ENCODE peak calls at places on chromosomes 11 and 22, in five cellular contexts. T is PC-3, D is neural progenitor cell, F is endothelial cell of umbilical vein, A is IMR-90. M is an unnamed sample.
A peak's percentile ranks its signal among the peaks of the same experiment; 100 is the strongest.

GRCh38 chr11:7307836-7308235 is 56.1 kb downstream of the SYT9 start:
- DNase-seq in T (no peak), D (no peak), F (no peak), A (no peak), M (no peak)

GRCh38 chr11:83687787-83688186 is 401.6 kb upstream of the CCDC90B start:
- DNase-seq in T (no peak), D (no peak), F (no peak), A (no peak), M (peak; percentile 60)

GRCh38 chr11:129143335-129143734 is 48.8 kb downstream of the ARHGAP32 start:
- DNase-seq in T (peak; percentile 99), D (no peak), F (peak; percentile 97), A (peak; percentile 99), M (no peak)

GRCh38 chr22:24496661-24497060 is 1.5 kb downstream of the UPB1 start:
- DNase-seq in T (no peak), D (no peak), F (no peak), A (no peak), M (no peak)

GRCh38 chr11:128310005-128310404 is 277.4 kb downstream of the ETS1 start:
- DNase-seq in T (no peak), D (no peak), F (no peak), A (peak; percentile 8), M (no peak)

GRCh38 chr11:60762851-60763691 is 6.4 kb downstream of the MS4A15 start:
- DNase-seq in T (peak; percentile 51), D (peak; percentile 48), F (no peak), A (no peak), M (peak; percentile 80)

GRCh38 chr11:20444537-20444936 is 57.0 kb downstream of the PRMT3 start:
- DNase-seq in T (no peak), D (no peak), F (no peak), A (no peak), M (no peak)

GRCh38 chr22:23183107-23183698 is 2.9 kb downstream of the BCR start:
- DNase-seq in T (peak; percentile 47), D (peak; percentile 96), F (peak; percentile 79), A (peak; percentile 66), M (no peak)

GRCh38 chr11:70400643-70401042 is 2.3 kb downstream of the CTTN start:
- DNase-seq in T (no peak), D (no peak), F (no peak), A (no peak), M (no peak)

GRCh38 chr22:46007848-46008261 is 30.9 kb upstream of the WNT7B start:
- DNase-seq in T (no peak), D (no peak), F (peak; percentile 44), A (peak; percentile 87), M (no peak)

GRCh38 chr11:7204778-7205177 is 46.9 kb upstream of the SYT9 start:
- DNase-seq in T (peak; percentile 56), D (no peak), F (peak; percentile 89), A (no peak), M (no peak)

GRCh38 chr22:50357756-50358155 is 14.6 kb downstream of the PPP6R2 start:
- DNase-seq in T (no peak), D (no peak), F (no peak), A (no peak), M (no peak)

GRCh38 chr22:50361222-50361621 is 18.1 kb downstream of the PPP6R2 start:
- DNase-seq in T (no peak), D (no peak), F (no peak), A (no peak), M (no peak)

GRCh38 chr22:50363411-50364194 is 20.5 kb downstream of the PPP6R2 start:
- DNase-seq in T (no peak), D (no peak), F (no peak), A (no peak), M (no peak)

GRCh38 chr22:50361688-50362087 is 18.6 kb downstream of the PPP6R2 start:
- DNase-seq in T (no peak), D (no peak), F (no peak), A (no peak), M (no peak)

DNA sequence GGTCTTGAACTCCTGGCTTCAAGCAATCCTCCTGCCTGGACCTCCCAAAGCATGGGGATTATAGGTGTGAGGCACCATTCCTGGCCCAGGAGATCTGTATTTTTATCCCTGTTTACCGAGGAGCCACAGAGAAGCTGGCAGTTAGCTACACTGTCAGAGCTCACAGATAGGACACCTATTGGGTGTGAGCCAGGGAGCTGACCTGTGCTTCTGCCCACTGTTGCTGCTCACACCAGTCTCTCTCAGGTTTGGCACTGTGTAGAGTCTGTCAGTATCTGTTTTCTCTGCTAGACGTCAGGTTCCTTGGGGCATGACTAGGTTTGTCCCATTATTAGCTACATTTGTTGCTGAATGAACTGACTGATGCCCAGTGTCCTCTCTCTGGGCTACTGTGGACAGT is 17.5 kb downstream of the PPP6R2 start:
- DNase-seq in T (no peak), D (no peak), F (no peak), A (no peak), M (no peak)
- H4K20me1 ChIP-seq in T (peaks cover 12% of the 10 kb centered on the region), D (peaks cover 62% of the 10 kb centered on the region), F (no peaks in the 10 kb centered on the region), A (peaks cover 77% of the 10 kb centered on the region), M (no peaks in the 10 kb centered on the region)

GRCh38 chr11:117369521-117369920 is 41.9 kb downstream of the CEP164 start:
- DNase-seq in T (no peak), D (no peak), F (no peak), A (no peak), M (no peak)
- H3K36me3 ChIP-seq in T (peaks cover 22% of the 10 kb centered on the region), D (no peaks in the 10 kb centered on the region), F (peaks cover 10% of the 10 kb centered on the region), A (peaks cover 44% of the 10 kb centered on the region), M (no peaks in the 10 kb centered on the region)

GRCh38 chr11:66879583-66879982 is 22.7 kb downstream of the LRFN4 start:
- DNase-seq in T (no peak), D (no peak), F (no peak), A (no peak), M (no peak)
- H3K9ac ChIP-seq in T (no peak overlapping the region), D (no peak overlapping the region), F (no peak overlapping the region), A (no peak overlapping the region), M (no peak overlapping the region)

GRCh38 chr22:20531404-20532181 is 24.2 kb downstream of the MED15 start:
- DNase-seq in T (peak; percentile 91), D (peak; percentile 70), F (peak; percentile 64), A (peak; percentile 90), M (no peak)
- H4K20me1 ChIP-seq in T (peaks cover 2% of the 10 kb centered on the region), D (peaks cover 38% of the 10 kb centered on the region), F (no peaks in the 10 kb centered on the region), A (peaks cover 74% of the 10 kb centered on the region), M (peaks cover 41% of the 10 kb centered on the region)

DNA sequence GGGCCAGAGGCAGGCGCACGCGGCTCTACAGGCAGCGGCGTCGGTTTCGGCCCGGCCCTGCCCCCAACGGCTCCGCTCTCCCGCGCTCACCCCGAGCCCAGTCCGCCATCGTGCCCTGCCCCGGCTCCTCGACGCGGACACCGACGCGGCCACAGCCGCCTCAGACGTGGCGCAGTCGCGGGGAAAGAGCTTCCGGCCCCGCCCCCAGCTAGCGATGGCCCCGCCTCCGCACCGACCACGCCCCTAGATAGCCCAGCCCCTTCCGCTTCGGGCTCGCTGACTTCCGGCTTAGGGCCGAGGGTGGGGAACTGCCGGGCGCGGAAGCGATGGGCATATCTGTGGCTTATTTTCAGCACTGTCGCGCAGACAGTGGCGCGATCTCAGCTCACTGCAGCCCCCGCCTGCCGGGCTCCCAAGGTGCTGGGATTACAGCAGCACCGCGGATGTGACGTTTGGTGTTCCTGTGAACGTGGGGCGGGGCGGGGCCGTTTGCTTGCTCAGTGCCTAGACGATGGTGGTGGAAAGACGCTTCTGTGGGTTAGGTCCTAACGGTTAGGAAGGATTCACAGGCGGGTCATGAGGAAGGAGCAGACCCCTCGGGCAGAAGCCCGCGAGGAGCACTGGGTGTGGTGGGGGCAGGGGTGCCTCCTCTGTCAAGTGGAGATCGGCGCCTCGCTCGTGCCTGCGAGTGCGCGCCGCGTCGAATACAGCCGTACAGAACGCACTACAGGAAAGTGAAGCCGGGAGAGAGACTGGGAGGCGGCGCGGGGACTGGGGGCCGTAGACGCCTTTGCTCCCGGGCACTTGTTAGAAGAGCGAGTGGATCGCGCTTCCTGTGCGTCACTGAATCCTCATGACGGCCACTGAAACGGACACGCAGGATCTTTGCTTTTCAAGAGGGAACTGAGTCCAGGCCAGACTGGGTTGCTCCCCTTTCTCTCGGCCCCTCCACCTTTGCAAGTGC is at the start of the genes BET1L and RIC8A:
- DNase-seq in T (peak; percentile 94), D (peak; percentile 98), F (peak; percentile 97), A (peak; percentile 99), M (peak; percentile 99)
- H3K36me3 ChIP-seq in T (peaks cover 35% of the 10 kb centered on the region), D (no peaks in the 10 kb centered on the region), F (peaks cover 10% of the 10 kb centered on the region), A (peaks cover 61% of the 10 kb centered on the region), M (peaks cover 19% of the 10 kb centered on the region)

GRCh38 chr11:119335091-119335654 is 846 bp downstream of the RNF26 start:
- DNase-seq in T (no peak), D (no peak), F (no peak), A (no peak), M (no peak)

GRCh38 chr11:119338318-119338890 is 2.3 kb downstream of the C1QTNF5 start:
- DNase-seq in T (peak; percentile 91), D (peak; percentile 91), F (peak; percentile 90), A (no peak), M (peak; percentile 84)

GRCh38 chr11:119335655-119336543 is 1.6 kb downstream of the RNF26 start:
- DNase-seq in T (peak; percentile 46), D (no peak), F (no peak), A (no peak), M (no peak)

GRCh38 chr11:119337581-119338317 is 2.9 kb downstream of the C1QTNF5 start:
- DNase-seq in T (no peak), D (peak; percentile 92), F (peak; percentile 77), A (peak; percentile 90), M (no peak)

GRCh38 chr11:119336744-119337469 is 2.6 kb downstream of the RNF26 start:
- DNase-seq in T (no peak), D (no peak), F (no peak), A (no peak), M (no peak)
- H3K9ac ChIP-seq in T (no peak overlapping the region), D (no peak overlapping the region), F (no peak overlapping the region), A (peak overlapping the region; percentile 79), M (no peak overlapping the region)

DNA sequence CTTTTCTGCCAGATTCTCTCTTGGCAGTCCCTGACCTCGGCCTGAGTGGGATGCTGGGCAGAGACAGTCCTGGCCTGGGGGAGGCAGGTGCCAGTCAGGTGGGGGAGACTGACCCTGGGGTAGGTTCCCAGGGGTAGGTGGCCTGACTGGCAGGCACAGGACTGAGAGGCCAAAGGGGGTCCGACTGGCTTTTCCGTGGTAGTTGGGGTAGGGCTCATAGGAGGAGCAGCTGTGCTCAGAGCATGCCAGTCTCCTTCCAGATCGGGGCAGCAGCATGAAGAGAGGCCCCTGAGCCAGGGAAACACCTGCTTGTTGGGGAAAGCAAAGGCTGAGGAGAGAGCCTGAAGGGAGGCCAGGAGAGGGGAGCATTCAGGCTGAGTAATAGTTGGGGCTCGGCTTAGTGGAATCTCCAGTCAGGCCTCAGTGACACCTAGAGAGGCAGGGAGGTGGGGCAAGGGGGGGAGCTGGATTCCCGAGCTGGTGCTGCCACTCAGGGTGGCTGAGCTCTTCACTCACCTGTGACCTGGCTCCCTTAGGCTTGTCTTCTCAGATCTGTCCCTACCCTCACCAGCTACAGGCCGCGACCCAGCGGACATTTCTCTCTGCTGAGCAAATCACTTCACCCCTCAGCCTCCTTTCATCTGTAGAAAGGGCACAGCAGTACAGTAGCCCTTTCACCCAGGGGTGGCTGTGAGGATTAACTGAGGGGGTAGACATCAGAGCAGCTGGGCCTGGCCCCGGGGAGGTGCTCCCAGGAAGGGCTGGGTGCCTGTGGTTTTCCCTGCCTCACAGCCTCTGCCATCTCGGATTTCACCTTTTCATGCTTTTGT is 26.2 kb downstream of the MCM5 start:
- DNase-seq in T (peak; percentile 75), D (peak; percentile 82), F (no peak), A (peak; percentile 38), M (no peak)
- H4K20me1 ChIP-seq in T (no peaks in the 10 kb centered on the region), D (peaks cover 21% of the 10 kb centered on the region), F (no peaks in the 10 kb centered on the region), A (peaks cover 6% of the 10 kb centered on the region), M (no peaks in the 10 kb centered on the region)

GRCh38 chr11:27100534-27100933 is 59.9 kb downstream of the BBOX1 start:
- DNase-seq in T (no peak), D (no peak), F (no peak), A (no peak), M (no peak)
- H3K36me3 ChIP-seq in T (no peaks in the 10 kb centered on the region), D (no peaks in the 10 kb centered on the region), F (no peaks in the 10 kb centered on the region), A (no peaks in the 10 kb centered on the region), M (no peaks in the 10 kb centered on the region)

M was measured in Karpas-422.